ENCODE peak calls at places on chromosomes 11 and 22, in nine cellular contexts. One of them, this sample, is unnamed.

GRCh38 chr22:48320048-48320655 is 1507.5 kb downstream of the BRD1 start:
- DNase-seq in cardiac muscle cell: no peak
- DNase-seq in CD8-positive, alpha-beta memory T cell: no peak
- DNase-seq in adipocyte: no peak
- DNase-seq in CD8-positive, alpha-beta T cell: no peak
- DNase-seq in Peyer's patch: no peak
- DNase-seq in effector memory CD4-positive, alpha-beta T cell: no peak
- DNase-seq in K562: no peak
- DNase-seq in prostate gland: no peak
- DNase-seq in this sample: peak; percentile 49

GRCh38 chr22:32323513-32324164 is 34.0 kb upstream of the RFPL3 start:
- DNase-seq in effector memory CD4-positive, alpha-beta T cell: no peak
- DNase-seq in adipocyte: no peak
- DNase-seq in Peyer's patch: no peak
- DNase-seq in cardiac muscle cell: no peak
- DNase-seq in CD8-positive, alpha-beta memory T cell: no peak
- DNase-seq in CD8-positive, alpha-beta T cell: no peak
- DNase-seq in prostate gland: no peak
- DNase-seq in K562: no peak
- DNase-seq in this sample: no peak

GRCh38 chr11:111512296-111513239 is at the start of gene BTG4:
- DNase-seq in adipocyte: no peak
- DNase-seq in Peyer's patch: no peak
- DNase-seq in CD8-positive, alpha-beta memory T cell: no peak
- DNase-seq in CD8-positive, alpha-beta T cell: no peak
- DNase-seq in effector memory CD4-positive, alpha-beta T cell: no peak
- DNase-seq in prostate gland: no peak
- DNase-seq in cardiac muscle cell: peak; percentile 34
- DNase-seq in K562: peak; percentile 17
- DNase-seq in this sample: no peak

GRCh38 chr22:22578702-22579424 is 19.8 kb upstream of the PRAME start:
- DNase-seq in CD8-positive, alpha-beta memory T cell: no peak
- DNase-seq in prostate gland: no peak
- DNase-seq in K562: peak; percentile 85
- DNase-seq in CD8-positive, alpha-beta T cell: no peak
- DNase-seq in Peyer's patch: no peak
- DNase-seq in adipocyte: peak; percentile 22
- DNase-seq in cardiac muscle cell: no peak
- DNase-seq in effector memory CD4-positive, alpha-beta T cell: no peak
- DNase-seq in this sample: no peak

GRCh38 chr11:113577356-113578163 is 102.4 kb upstream of the DRD2 start:
- DNase-seq in CD8-positive, alpha-beta T cell: no peak
- DNase-seq in K562: no peak
- DNase-seq in adipocyte: no peak
- DNase-seq in prostate gland: no peak
- DNase-seq in effector memory CD4-positive, alpha-beta T cell: no peak
- DNase-seq in cardiac muscle cell: no peak
- DNase-seq in Peyer's patch: no peak
- DNase-seq in CD8-positive, alpha-beta memory T cell: no peak
- DNase-seq in this sample: no peak

GRCh38 chr11:11973361-11973800 is 35.0 kb downstream of the DKK3 start:
- DNase-seq in effector memory CD4-positive, alpha-beta T cell: no peak
- DNase-seq in CD8-positive, alpha-beta memory T cell: no peak
- DNase-seq in cardiac muscle cell: peak; percentile 87
- DNase-seq in K562: no peak
- DNase-seq in Peyer's patch: no peak
- DNase-seq in adipocyte: peak; percentile 76
- DNase-seq in CD8-positive, alpha-beta T cell: no peak
- DNase-seq in prostate gland: peak; percentile 26
- DNase-seq in this sample: no peak

GRCh38 chr11:64237484-64237951 is 3.1 kb downstream of the VEGFB start:
- DNase-seq in effector memory CD4-positive, alpha-beta T cell: no peak
- DNase-seq in CD8-positive, alpha-beta T cell: no peak
- DNase-seq in Peyer's patch: no peak
- DNase-seq in CD8-positive, alpha-beta memory T cell: no peak
- DNase-seq in cardiac muscle cell: no peak
- DNase-seq in K562: no peak
- DNase-seq in prostate gland: peak; percentile 95
- DNase-seq in adipocyte: no peak
- DNase-seq in this sample: peak; percentile 87

GRCh38 chr11:132253469-132254264 is 883.3 kb downstream of the NTM start:
- DNase-seq in cardiac muscle cell: no peak
- DNase-seq in CD8-positive, alpha-beta memory T cell: no peak
- DNase-seq in effector memory CD4-positive, alpha-beta T cell: no peak
- DNase-seq in prostate gland: no peak
- DNase-seq in adipocyte: no peak
- DNase-seq in K562: no peak
- DNase-seq in Peyer's patch: no peak
- DNase-seq in CD8-positive, alpha-beta T cell: no peak
- DNase-seq in this sample: no peak

DNA sequence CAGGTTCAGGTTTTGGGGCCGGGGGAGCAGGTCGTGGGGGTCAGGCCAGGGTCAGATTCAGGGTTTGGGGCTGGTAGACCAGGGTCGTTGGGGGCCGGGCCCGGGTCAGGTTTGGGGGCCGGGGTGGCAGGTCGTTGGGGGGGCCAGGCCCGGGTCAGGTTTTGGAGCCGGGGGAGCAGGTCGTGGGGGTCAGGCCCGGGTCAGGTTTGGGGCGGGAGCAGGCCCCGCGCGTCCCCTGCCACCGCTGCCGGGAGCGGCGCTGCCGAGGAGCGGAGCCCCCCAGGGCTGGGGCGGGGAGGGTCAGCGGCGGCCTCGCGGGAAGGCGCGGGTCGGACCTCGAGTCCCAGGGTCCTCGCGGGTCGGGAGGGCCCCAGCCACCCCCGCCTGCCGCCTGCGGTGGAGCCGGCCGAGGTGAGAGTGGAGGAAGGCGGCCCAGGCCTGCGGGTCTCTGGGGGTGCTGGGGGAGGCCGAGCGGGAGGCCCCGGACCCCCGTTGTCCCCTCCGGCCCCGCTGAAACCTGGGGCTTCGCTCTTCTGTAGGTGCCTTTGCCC is 543 bp downstream of the TRABD start:
- DNase-seq in CD8-positive, alpha-beta T cell: no peak
- DNase-seq in prostate gland: no peak
- DNase-seq in cardiac muscle cell: peak; percentile 24
- DNase-seq in Peyer's patch: no peak
- DNase-seq in adipocyte: peak; percentile 29
- DNase-seq in K562: no peak
- DNase-seq in effector memory CD4-positive, alpha-beta T cell: no peak
- DNase-seq in CD8-positive, alpha-beta memory T cell: no peak
- DNase-seq in this sample: no peak
- H3K4me1 ChIP-seq in CD8-positive, alpha-beta T cell: peaks cover 46% of the 10 kb centered on the region
- H3K4me1 ChIP-seq in prostate gland: peaks cover 20% of the 10 kb centered on the region
- H3K4me1 ChIP-seq in cardiac muscle cell: peaks cover 32% of the 10 kb centered on the region
- H3K4me1 ChIP-seq in Peyer's patch: peaks cover 4% of the 10 kb centered on the region
- H3K4me1 ChIP-seq in adipocyte: peaks cover 27% of the 10 kb centered on the region
- H3K4me1 ChIP-seq in K562: peaks cover 83% of the 10 kb centered on the region
- H3K4me1 ChIP-seq in effector memory CD4-positive, alpha-beta T cell: peaks cover 44% of the 10 kb centered on the region
- H3K4me1 ChIP-seq in CD8-positive, alpha-beta memory T cell: peaks cover 40% of the 10 kb centered on the region
- H3K4me1 ChIP-seq in this sample: peaks cover 24% of the 10 kb centered on the region

GRCh38 chr11:128686745-128687177 is 7.1 kb upstream of the FLI1 start:
- DNase-seq in CD8-positive, alpha-beta T cell: no peak
- DNase-seq in CD8-positive, alpha-beta memory T cell: peak; percentile 44
- DNase-seq in cardiac muscle cell: peak; percentile 54
- DNase-seq in Peyer's patch: peak; percentile 61
- DNase-seq in K562: no peak
- DNase-seq in adipocyte: peak; percentile 62
- DNase-seq in effector memory CD4-positive, alpha-beta T cell: peak; percentile 36
- DNase-seq in prostate gland: no peak
- DNase-seq in this sample: peak; percentile 46
- H3K4me1 ChIP-seq in CD8-positive, alpha-beta T cell: peaks cover 34% of the 10 kb centered on the region
- H3K4me1 ChIP-seq in CD8-positive, alpha-beta memory T cell: peaks cover 23% of the 10 kb centered on the region
- H3K4me1 ChIP-seq in cardiac muscle cell: peaks cover 9% of the 10 kb centered on the region
- H3K4me1 ChIP-seq in Peyer's patch: no peaks in the 10 kb centered on the region
- H3K4me1 ChIP-seq in K562: peaks cover 4% of the 10 kb centered on the region
- H3K4me1 ChIP-seq in adipocyte: peaks cover 15% of the 10 kb centered on the region
- H3K4me1 ChIP-seq in effector memory CD4-positive, alpha-beta T cell: peaks cover 22% of the 10 kb centered on the region
- H3K4me1 ChIP-seq in prostate gland: no peaks in the 10 kb centered on the region
- H3K4me1 ChIP-seq in this sample: peaks cover 62% of the 10 kb centered on the region

GRCh38 chr11:8722809-8723208 is 40.2 kb downstream of the RPL27A start:
- DNase-seq in adipocyte: no peak
- DNase-seq in CD8-positive, alpha-beta memory T cell: no peak
- DNase-seq in cardiac muscle cell: no peak
- DNase-seq in prostate gland: no peak
- DNase-seq in Peyer's patch: no peak
- DNase-seq in CD8-positive, alpha-beta T cell: no peak
- DNase-seq in effector memory CD4-positive, alpha-beta T cell: no peak
- DNase-seq in K562: no peak
- DNase-seq in this sample: no peak

GRCh38 chr11:8720868-8721739 is 38.5 kb downstream of the RPL27A start:
- DNase-seq in cardiac muscle cell: no peak
- DNase-seq in CD8-positive, alpha-beta T cell: no peak
- DNase-seq in K562: no peak
- DNase-seq in effector memory CD4-positive, alpha-beta T cell: no peak
- DNase-seq in adipocyte: no peak
- DNase-seq in Peyer's patch: no peak
- DNase-seq in CD8-positive, alpha-beta memory T cell: no peak
- DNase-seq in prostate gland: peak; percentile 79
- DNase-seq in this sample: no peak

GRCh38 chr11:8722156-8722555 is 39.6 kb downstream of the RPL27A start:
- DNase-seq in CD8-positive, alpha-beta memory T cell: no peak
- DNase-seq in K562: no peak
- DNase-seq in cardiac muscle cell: no peak
- DNase-seq in CD8-positive, alpha-beta T cell: no peak
- DNase-seq in prostate gland: no peak
- DNase-seq in Peyer's patch: no peak
- DNase-seq in effector memory CD4-positive, alpha-beta T cell: no peak
- DNase-seq in adipocyte: no peak
- DNase-seq in this sample: no peak

GRCh38 chr11:8720376-8720775 is 37.8 kb downstream of the RPL27A start:
- DNase-seq in adipocyte: peak; percentile 22
- DNase-seq in CD8-positive, alpha-beta T cell: no peak
- DNase-seq in K562: no peak
- DNase-seq in Peyer's patch: no peak
- DNase-seq in cardiac muscle cell: no peak
- DNase-seq in CD8-positive, alpha-beta memory T cell: no peak
- DNase-seq in prostate gland: no peak
- DNase-seq in effector memory CD4-positive, alpha-beta T cell: no peak
- DNase-seq in this sample: no peak

DNA sequence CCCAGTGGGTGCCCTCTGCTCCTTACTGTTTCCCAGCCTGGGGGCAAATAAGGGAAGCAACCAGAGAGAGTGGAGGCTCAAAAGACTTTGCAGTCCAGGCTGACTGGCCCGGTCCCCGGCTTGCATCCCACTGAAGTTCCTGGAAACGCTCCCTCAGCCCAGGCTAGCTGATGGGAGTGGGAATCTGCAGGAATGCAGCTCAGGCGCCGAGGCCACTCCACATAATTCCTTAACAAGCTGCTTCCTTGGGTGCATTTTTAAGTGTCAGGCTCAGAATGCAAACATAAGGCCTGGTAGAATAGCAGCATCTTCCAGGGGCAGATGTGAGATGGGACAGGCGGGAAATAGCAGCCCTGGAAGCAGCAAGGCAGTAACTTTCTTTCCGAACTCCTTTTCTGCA is 39.1 kb downstream of the RPL27A start:
- DNase-seq in CD8-positive, alpha-beta memory T cell: no peak
- DNase-seq in cardiac muscle cell: no peak
- DNase-seq in Peyer's patch: no peak
- DNase-seq in adipocyte: peak; percentile 39
- DNase-seq in K562: no peak
- DNase-seq in effector memory CD4-positive, alpha-beta T cell: no peak
- DNase-seq in prostate gland: peak; percentile 15
- DNase-seq in CD8-positive, alpha-beta T cell: no peak
- DNase-seq in this sample: no peak
- H3K4me1 ChIP-seq in CD8-positive, alpha-beta memory T cell: no peaks in the 10 kb centered on the region
- H3K4me1 ChIP-seq in cardiac muscle cell: no peaks in the 10 kb centered on the region
- H3K4me1 ChIP-seq in Peyer's patch: peaks cover 4% of the 10 kb centered on the region
- H3K4me1 ChIP-seq in adipocyte: peaks cover 64% of the 10 kb centered on the region
- H3K4me1 ChIP-seq in K562: no peaks in the 10 kb centered on the region
- H3K4me1 ChIP-seq in effector memory CD4-positive, alpha-beta T cell: no peaks in the 10 kb centered on the region
- H3K4me1 ChIP-seq in prostate gland: peaks cover 50% of the 10 kb centered on the region
- H3K4me1 ChIP-seq in CD8-positive, alpha-beta T cell: no peaks in the 10 kb centered on the region
- H3K4me1 ChIP-seq in this sample: peaks cover 62% of the 10 kb centered on the region

GRCh38 chr22:35308480-35308945 is 8.8 kb downstream of the TOM1 start:
- DNase-seq in adipocyte: no peak
- DNase-seq in effector memory CD4-positive, alpha-beta T cell: no peak
- DNase-seq in K562: no peak
- DNase-seq in cardiac muscle cell: no peak
- DNase-seq in prostate gland: no peak
- DNase-seq in CD8-positive, alpha-beta T cell: no peak
- DNase-seq in CD8-positive, alpha-beta memory T cell: no peak
- DNase-seq in Peyer's patch: no peak
- DNase-seq in this sample: peak; percentile 31

GRCh38 chr22:35307372-35307771 is 7.7 kb downstream of the TOM1 start:
- DNase-seq in cardiac muscle cell: no peak
- DNase-seq in prostate gland: no peak
- DNase-seq in CD8-positive, alpha-beta T cell: no peak
- DNase-seq in adipocyte: no peak
- DNase-seq in effector memory CD4-positive, alpha-beta T cell: no peak
- DNase-seq in K562: no peak
- DNase-seq in CD8-positive, alpha-beta memory T cell: no peak
- DNase-seq in Peyer's patch: no peak
- DNase-seq in this sample: no peak

GRCh38 chr22:35306350-35306967 is 6.8 kb downstream of the TOM1 start:
- DNase-seq in prostate gland: no peak
- DNase-seq in CD8-positive, alpha-beta memory T cell: peak; percentile 20
- DNase-seq in adipocyte: no peak
- DNase-seq in K562: no peak
- DNase-seq in Peyer's patch: no peak
- DNase-seq in cardiac muscle cell: peak; percentile 32
- DNase-seq in CD8-positive, alpha-beta T cell: no peak
- DNase-seq in effector memory CD4-positive, alpha-beta T cell: no peak
- DNase-seq in this sample: no peak

GRCh38 chr22:35305525-35306070 is 5.9 kb downstream of the TOM1 start:
- DNase-seq in prostate gland: no peak
- DNase-seq in CD8-positive, alpha-beta T cell: no peak
- DNase-seq in K562: no peak
- DNase-seq in CD8-positive, alpha-beta memory T cell: no peak
- DNase-seq in effector memory CD4-positive, alpha-beta T cell: no peak
- DNase-seq in adipocyte: no peak
- DNase-seq in cardiac muscle cell: no peak
- DNase-seq in Peyer's patch: no peak
- DNase-seq in this sample: no peak

GRCh38 chr22:35307892-35308291 is 8.2 kb downstream of the TOM1 start:
- DNase-seq in CD8-positive, alpha-beta memory T cell: no peak
- DNase-seq in adipocyte: no peak
- DNase-seq in Peyer's patch: no peak
- DNase-seq in CD8-positive, alpha-beta T cell: no peak
- DNase-seq in cardiac muscle cell: no peak
- DNase-seq in effector memory CD4-positive, alpha-beta T cell: no peak
- DNase-seq in K562: no peak
- DNase-seq in prostate gland: no peak
- DNase-seq in this sample: no peak
- H3K4me1 ChIP-seq in CD8-positive, alpha-beta memory T cell: peaks cover 54% of the 10 kb centered on the region
- H3K4me1 ChIP-seq in adipocyte: peaks cover 20% of the 10 kb centered on the region
- H3K4me1 ChIP-seq in Peyer's patch: peaks cover under 1% of the 10 kb centered on the region
- H3K4me1 ChIP-seq in CD8-positive, alpha-beta T cell: peaks cover 47% of the 10 kb centered on the region
- H3K4me1 ChIP-seq in cardiac muscle cell: peaks cover 28% of the 10 kb centered on the region
- H3K4me1 ChIP-seq in effector memory CD4-positive, alpha-beta T cell: peaks cover 59% of the 10 kb centered on the region
- H3K4me1 ChIP-seq in K562: peaks cover 4% of the 10 kb centered on the region
- H3K4me1 ChIP-seq in prostate gland: no peaks in the 10 kb centered on the region
- H3K4me1 ChIP-seq in this sample: peaks cover 11% of the 10 kb centered on the region

DNA sequence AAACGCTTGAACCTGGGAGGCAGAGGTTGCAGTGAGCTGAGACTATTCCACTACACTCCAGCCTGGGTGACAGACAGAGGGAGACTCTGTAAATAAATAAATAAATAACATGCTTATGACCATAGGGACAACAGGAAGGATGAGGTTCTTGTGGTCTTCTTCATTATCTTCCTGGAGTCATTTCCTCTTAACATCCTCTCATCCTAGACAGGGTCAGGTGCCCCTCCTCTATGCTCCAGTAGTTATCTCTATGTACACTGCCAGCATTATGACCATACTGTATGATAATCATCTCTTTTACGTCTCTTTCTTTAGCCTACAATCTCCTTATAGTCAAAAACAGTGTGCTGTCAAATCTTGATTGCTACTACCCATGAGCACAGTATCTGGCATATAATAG is 17.7 kb downstream of the RAB30 start:
- DNase-seq in prostate gland: no peak
- DNase-seq in CD8-positive, alpha-beta memory T cell: no peak
- DNase-seq in cardiac muscle cell: no peak
- DNase-seq in K562: no peak
- DNase-seq in effector memory CD4-positive, alpha-beta T cell: no peak
- DNase-seq in adipocyte: no peak
- DNase-seq in CD8-positive, alpha-beta T cell: no peak
- DNase-seq in Peyer's patch: peak; percentile 61
- DNase-seq in this sample: no peak
- H3K4me1 ChIP-seq in prostate gland: no peaks in the 10 kb centered on the region
- H3K4me1 ChIP-seq in CD8-positive, alpha-beta memory T cell: peaks cover 10% of the 10 kb centered on the region
- H3K4me1 ChIP-seq in cardiac muscle cell: peaks cover 11% of the 10 kb centered on the region
- H3K4me1 ChIP-seq in K562: no peaks in the 10 kb centered on the region
- H3K4me1 ChIP-seq in effector memory CD4-positive, alpha-beta T cell: peaks cover 8% of the 10 kb centered on the region
- H3K4me1 ChIP-seq in adipocyte: peaks cover 26% of the 10 kb centered on the region
- H3K4me1 ChIP-seq in CD8-positive, alpha-beta T cell: peaks cover 9% of the 10 kb centered on the region
- H3K4me1 ChIP-seq in Peyer's patch: peaks cover 7% of the 10 kb centered on the region
- H3K4me1 ChIP-seq in this sample: peaks cover 23% of the 10 kb centered on the region

This sample was measured in left lung.